ENCODE peak calls at places on chromosomes 3 and 15, in nine cellular contexts. O is head of caudate nucleus, F is left cardiac atrium, E is fibroblast of mammary gland, J is retinal pigment epithelial cell, N is Calu3, S is HEK293T, T is NCI-H1417 treated with DMSO at 0.1 percent for 48 hours, C is endothelial cell. G is an unnamed sample.

GRCh38 chr15:99536422-99537033 is 29.3 kb upstream of the MEF2A start:
- DNase-seq in C (no peak), F (peak), N (no peak), T (no peak), J (peak), S (no peak), E (peak), O (peak), G (peak)

GRCh38 chr3:46091046-46091445 is 63.8 kb upstream of the XCR1 start:
- DNase-seq in N (no peak), O (no peak), J (no peak), S (no peak), C (no peak), F (no peak), T (no peak), E (no peak), G (no peak)

GRCh38 chr15:72184165-72184811 is 13.3 kb downstream of the GRAMD2A start:
- DNase-seq in J (peak), S (no peak), O (no peak), N (peak), E (no peak), F (peak), T (no peak), C (peak), G (peak)

GRCh38 chr15:59609730-59610712 is 1.6 kb upstream of the GCNT3 start:
- DNase-seq in J (no peak), N (no peak), O (no peak), F (no peak), S (no peak), T (no peak), E (no peak), C (no peak), G (no peak)

GRCh38 chr15:90201944-90202375 is 830 bp downstream of the SEMA4B start:
- DNase-seq in E (no peak), T (no peak), N (peak), J (no peak), O (no peak), C (no peak), F (no peak), S (peak), G (no peak)

GRCh38 chr3:171833775-171834460 is 9.2 kb upstream of the TMEM212 start:
- DNase-seq in F (no peak), J (no peak), S (no peak), N (no peak), C (no peak), T (no peak), E (peak), O (no peak), G (peak)

GRCh38 chr15:23395030-23395692 is 40.6 kb downstream of the GOLGA8S start:
- DNase-seq in J (no peak), T (no peak), S (no peak), C (no peak), O (no peak), E (no peak), F (no peak), N (no peak), G (peak)

GRCh38 chr3:37400945-37401344 is 226.6 kb upstream of the LRRFIP2 start:
- DNase-seq in N (no peak), F (no peak), E (no peak), T (no peak), S (no peak), C (no peak), O (no peak), J (peak), G (peak)

GRCh38 chr3:169122407-169122806 is 541.1 kb downstream of the MECOM start:
- DNase-seq in E (no peak), O (no peak), C (no peak), T (no peak), F (no peak), S (no peak), N (no peak), J (no peak), G (peak)

GRCh38 chr15:48440084-48440483 is 108.9 kb downstream of the DUT start:
- DNase-seq in F (no peak), C (no peak), E (peak), J (no peak), S (no peak), O (no peak), T (no peak), N (no peak), G (peak)

GRCh38 chr3:24943961-24944360 is 449.3 kb upstream of the THRB start:
- DNase-seq in N (no peak), S (no peak), E (no peak), O (no peak), T (no peak), J (no peak), F (no peak), C (no peak), G (peak)

GRCh38 chr3:147424325-147424910 is 15.3 kb downstream of the ZIC1 start:
- DNase-seq in F (no peak), E (no peak), C (peak), S (no peak), T (no peak), O (no peak), J (no peak), N (no peak), G (no peak)

GRCh38 chr3:45688194-45688881 is 858 bp upstream of the SACM1L start:
- DNase-seq in O (peak), N (peak), F (no peak), J (no peak), T (peak), S (peak), C (peak), E (no peak), G (peak)

GRCh38 chr15:71344316-71344715 is 229.0 kb downstream of the THSD4 start:
- DNase-seq in C (no peak), F (no peak), J (no peak), O (no peak), N (no peak), T (no peak), S (no peak), E (no peak), G (peak)

GRCh38 chr15:31081568-31082250 is 19.8 kb downstream of the TRPM1 start:
- DNase-seq in T (no peak), J (no peak), O (no peak), N (no peak), C (no peak), S (no peak), F (no peak), E (no peak), G (no peak)

GRCh38 chr3:58049143-58049785 is 41.0 kb downstream of the FLNB start:
- DNase-seq in F (peak), T (no peak), J (peak), S (peak), E (peak), C (peak), N (peak), O (no peak), G (peak)

GRCh38 chr15:90807687-90808086 is 60.7 kb upstream of the FURIN start:
- DNase-seq in J (no peak), O (no peak), E (no peak), N (no peak), F (no peak), T (no peak), S (no peak), C (no peak), G (peak)

GRCh38 chr3:24566927-24567326 is 72.3 kb upstream of the THRB start:
- DNase-seq in F (no peak), N (no peak), E (no peak), O (no peak), T (no peak), J (no peak), C (no peak), S (no peak), G (no peak)

GRCh38 chr3:83873550-83873949 is 1085.2 kb upstream of the CADM2 start:
- DNase-seq in J (no peak), S (no peak), C (no peak), F (no peak), N (no peak), E (no peak), T (no peak), O (no peak), G (no peak)

GRCh38 chr3:120393252-120393651 is 44.1 kb upstream of the LRRC58 start:
- DNase-seq in F (no peak), N (no peak), S (no peak), T (no peak), O (no peak), C (no peak), J (no peak), E (peak), G (peak)

GRCh38 chr15:74799255-74799842 is 13.3 kb upstream of the LMAN1L start:
- DNase-seq in N (no peak), E (no peak), T (no peak), F (no peak), O (no peak), S (no peak), C (no peak), J (no peak), G (no peak)

GRCh38 chr3:146065573-146066006 is 95.4 kb downstream of the PLOD2 start:
- DNase-seq in F (no peak), T (no peak), J (peak), C (peak), N (peak), S (no peak), O (peak), E (peak), G (peak)

GRCh38 chr15:77731945-77732344 is 99.2 kb upstream of the LINGO1 start:
- DNase-seq in C (no peak), E (no peak), J (no peak), T (no peak), N (no peak), O (no peak), F (no peak), S (no peak), G (no peak)

GRCh38 chr15:48358681-48359152 is 27.5 kb downstream of the DUT start:
- DNase-seq in O (no peak), T (no peak), S (no peak), C (no peak), J (no peak), F (no peak), E (peak), N (no peak), G (peak)

GRCh38 chr3:134291300-134292254 is 40.9 kb upstream of the RYK start:
- DNase-seq in J (no peak), N (no peak), E (peak), C (no peak), S (no peak), F (peak), O (peak), T (no peak), G (peak)

GRCh38 chr3:53161345-53161819 is 373 bp downstream of the PRKCD start:
- DNase-seq in F (no peak), O (no peak), N (peak), C (no peak), E (no peak), S (peak), T (no peak), J (no peak), G (peak)

GRCh38 chr3:9820944-9821343 is 10.9 kb downstream of the TTLL3 start:
- DNase-seq in J (no peak), F (no peak), E (peak), T (no peak), O (no peak), C (no peak), N (no peak), S (peak), G (peak)

GRCh38 chr3:170144437-170144843 is 37.1 kb downstream of the PHC3 start:
- DNase-seq in S (no peak), F (no peak), N (no peak), O (no peak), T (no peak), C (no peak), J (no peak), E (peak), G (no peak)